ENCODE peak calls at places on chromosome 9, in six cellular contexts. D is heart right ventricle; N is neural progenitor cell; B is activated T-cell treated with anti-CD3 and anti-CD28 coated beads, Interleukin-2, amount 50 U/mL, for 72 hours; A is astrocyte of the spinal cord; Y is CD4-positive, alpha-beta T cell. F is an unnamed sample.

GRCh38 chr9:9729082-9729481 is 883.7 kb downstream of the PTPRD start:
- DNase-seq in D (no peak), N (no peak), B (no peak), A (no peak), Y (no peak), F (no peak)

GRCh38 chr9:126325779-126326178 is 850 bp upstream of the MVB12B start:
- DNase-seq in D (no peak), N (no peak), B (no peak), A (no peak), Y (no peak), F (no peak)

GRCh38 chr9:3863114-3863528 is 337.3 kb upstream of the RFX3 start:
- DNase-seq in D (peak; percentile 9), N (no peak), B (peak; percentile 1), A (peak; percentile 90), Y (no peak), F (no peak)

GRCh38 chr9:90024419-90024818 is 419.6 kb downstream of the GADD45G start:
- DNase-seq in D (no peak), N (no peak), B (no peak), A (no peak), Y (no peak), F (no peak)

GRCh38 chr9:15357050-15357653 is 50.1 kb upstream of the TTC39B start:
- DNase-seq in D (no peak), N (peak; percentile 8), B (peak; percentile 39), A (no peak), Y (peak; percentile 31), F (peak; percentile 62)

GRCh38 chr9:6645153-6646027 is at the start of gene GLDC:
- DNase-seq in D (peak; percentile 12), N (peak; percentile 96), B (peak; percentile 52), A (peak; percentile 72), Y (peak; percentile 13), F (peak; percentile 57)

GRCh38 chr9:136533775-136534157 is 12.1 kb downstream of the NOTCH1 start:
- DNase-seq in D (no peak), N (no peak), B (peak; percentile 90), A (peak; percentile 29), Y (peak; percentile 44), F (peak; percentile 74)

GRCh38 chr9:113187935-113188595 is 33.0 kb downstream of the FKBP15 start:
- DNase-seq in D (peak; percentile 28), N (no peak), B (no peak), A (peak; percentile 79), Y (no peak), F (peak; percentile 32)

GRCh38 chr9:134376386-134377142 is 50.3 kb downstream of the RXRA start:
- DNase-seq in D (no peak), N (no peak), B (no peak), A (no peak), Y (no peak), F (no peak)

GRCh38 chr9:110799396-110799795 is 130.8 kb downstream of the MUSK start:
- DNase-seq in D (no peak), N (no peak), B (no peak), A (no peak), Y (no peak), F (no peak)

GRCh38 chr9:86600977-86601376 is 246.8 kb upstream of the TUT7 start:
- DNase-seq in D (no peak), N (no peak), B (no peak), A (no peak), Y (no peak), F (no peak)

GRCh38 chr9:129482521-129483466 is 138.1 kb downstream of the C9orf50 start:
- DNase-seq in D (peak; percentile 93), N (peak; percentile 74), B (peak; percentile 36), A (peak; percentile 91), Y (peak; percentile 13), F (peak; percentile 90)

GRCh38 chr9:69153707-69154521 is 20.2 kb upstream of the TJP2 start:
- DNase-seq in D (no peak), N (no peak), B (no peak), A (no peak), Y (no peak), F (no peak)

GRCh38 chr9:76451234-76451633 is 7.7 kb upstream of the GCNT1 start:
- DNase-seq in D (no peak), N (no peak), B (no peak), A (peak; percentile 82), Y (no peak), F (no peak)

GRCh38 chr9:120928015-120928719 is 1.6 kb upstream of the TRAF1 start:
- DNase-seq in D (peak; percentile 45), N (peak; percentile 39), B (no peak), A (no peak), Y (no peak), F (peak; percentile 63)

GRCh38 chr9:84258371-84258770 is 82.2 kb downstream of the SLC28A3 start:
- DNase-seq in D (no peak), N (no peak), B (no peak), A (no peak), Y (no peak), F (no peak)

GRCh38 chr9:32524558-32525461 is 1.2 kb downstream of the RIGI start:
- DNase-seq in D (no peak), N (peak; percentile 24), B (peak; percentile 18), A (no peak), Y (no peak), F (peak; percentile 24)

GRCh38 chr9:93899609-93900435 is 55.3 kb downstream of the BARX1 start:
- DNase-seq in D (no peak), N (no peak), B (no peak), A (no peak), Y (no peak), F (no peak)

GRCh38 chr9:6334305-6334704 is 6.1 kb downstream of the TPD52L3 start:
- DNase-seq in D (no peak), N (no peak), B (no peak), A (no peak), Y (no peak), F (no peak)

GRCh38 chr9:133739408-133740280 is 1.5 kb upstream of the SARDH start:
- DNase-seq in D (no peak), N (no peak), B (no peak), A (no peak), Y (no peak), F (no peak)

GRCh38 chr9:121363586-121363961 is 6.5 kb downstream of the STOM start:
- DNase-seq in D (no peak), N (no peak), B (no peak), A (no peak), Y (no peak), F (no peak)

GRCh38 chr9:136197372-136197875 is 7.5 kb downstream of the LHX3 start:
- DNase-seq in D (no peak), N (no peak), B (no peak), A (no peak), Y (no peak), F (no peak)

GRCh38 chr9:36191290-36191645 is 547 bp downstream of the CLTA start:
- DNase-seq in D (no peak), N (peak; percentile 43), B (peak; percentile 48), A (no peak), Y (peak; percentile 35), F (peak; percentile 41)

GRCh38 chr9:4009006-4009511 is 290.8 kb downstream of the GLIS3 start:
- DNase-seq in D (no peak), N (no peak), B (no peak), A (peak; percentile 22), Y (no peak), F (no peak)

F was measured in colonic mucosa.